ENCODE peak calls at places on chromosomes 12 and 14, in four cellular contexts. S, A, Z and L are unnamed samples.

GRCh38 chr12:99157946-99158345 is 489.6 kb upstream of the GARIN6 start:
- DNase-seq in Z (no peak), A (no peak), S (no peak), L (no peak)

GRCh38 chr14:43894534-43894933 is 612.5 kb downstream of the FSCB start:
- DNase-seq in A (peak), S (peak), Z (no peak), L (peak)

GRCh38 chr14:105324871-105325270 is 10.3 kb downstream of the PACS2 start:
- DNase-seq in Z (no peak), A (no peak), S (peak), L (no peak)

GRCh38 chr12:95208678-95209077 is 8.6 kb downstream of the FGD6 start:
- DNase-seq in S (no peak), A (no peak), Z (no peak), L (no peak)

GRCh38 chr12:1916396-1917171 is 1.9 kb downstream of the CACNA2D4 start:
- DNase-seq in S (peak), Z (no peak), A (peak), L (no peak)

GRCh38 chr14:100664234-100664633 is 62.5 kb upstream of the DLK1 start:
- DNase-seq in A (no peak), Z (no peak), S (no peak), L (no peak)

GRCh38 chr14:52547526-52547925 is 4.8 kb downstream of the TXNDC16 start:
- DNase-seq in Z (no peak), A (peak), S (peak), L (peak)

GRCh38 chr12:104889735-104890134 is 68.4 kb downstream of the SLC41A2 start:
- DNase-seq in S (no peak), Z (no peak), A (no peak), L (no peak)

GRCh38 chr12:107929436-107929835 is 154.9 kb downstream of the ASCL4 start:
- DNase-seq in Z (no peak), S (peak), A (peak), L (peak)

GRCh38 chr12:10673660-10674384 is at the start of gene STYK1:
- DNase-seq in S (peak), A (peak), Z (peak), L (peak)

GRCh38 chr12:6958609-6959375 is 7.6 kb downstream of the PTPN6 start:
- DNase-seq in S (peak), A (no peak), Z (no peak), L (no peak)

GRCh38 chr14:53409974-53410373 is 256.9 kb upstream of the DDHD1 start:
- DNase-seq in A (no peak), Z (no peak), S (no peak), L (no peak)

GRCh38 chr14:51582437-51582836 is 69.3 kb upstream of the FRMD6 start:
- DNase-seq in A (no peak), Z (no peak), S (no peak), L (no peak)

GRCh38 chr12:88736031-88736430 is 155.8 kb upstream of the KITLG start:
- DNase-seq in A (no peak), S (no peak), Z (no peak), L (no peak)

GRCh38 chr12:70722584-70723343 is 85.5 kb upstream of the PTPRB start:
- DNase-seq in S (peak), Z (no peak), A (no peak), L (no peak)

GRCh38 chr14:100072783-100073346 is 7.6 kb downstream of the EVL start:
- DNase-seq in S (no peak), A (peak), Z (no peak), L (peak)

GRCh38 chr14:57212919-57213318 is 55.8 kb downstream of the EXOC5 start:
- DNase-seq in A (no peak), Z (no peak), S (no peak), L (no peak)

GRCh38 chr14:89060191-89060590 is 235.7 kb downstream of the TTC8 start:
- DNase-seq in Z (no peak), A (no peak), S (no peak), L (no peak)

GRCh38 chr12:50507930-50508329 is 3.1 kb downstream of the DIP2B start:
- DNase-seq in A (no peak), S (no peak), Z (no peak), L (no peak)
- H3K4me3 ChIP-seq in A (no peak), S (no peak), Z (no peak), L (no peak)

GRCh38 chr12:78696267-78696666 is 168.3 kb upstream of the SYT1 start:
- DNase-seq in A (no peak), S (no peak), Z (no peak), L (no peak)
- TF ChIP-seq REST in A (no peak), S (no peak), Z (no peak), L (no peak)

GRCh38 chr14:77139540-77140342 is 1.9 kb downstream of the ZDHHC22 start:
- DNase-seq in A (peak), S (peak), Z (no peak), L (peak)
- H3K4me3 ChIP-seq in A (no peak), S (peak), Z (peak), L (peak)

GRCh38 chr12:68807576-68808387 is at the start of gene MDM2:
- DNase-seq in Z (no peak), A (peak), S (peak), L (peak)
- TF ChIP-seq REST in Z (no peak), A (peak), S (no peak), L (no peak)

GRCh38 chr12:53343449-53343848 is 7.3 kb upstream of the SP7 start:
- DNase-seq in S (no peak), Z (no peak), A (no peak), L (no peak)

GRCh38 chr12:53345486-53346195 is 9.5 kb upstream of the SP7 start:
- DNase-seq in Z (no peak), A (no peak), S (peak), L (peak)

GRCh38 chr12:53343978-53344377 is 7.8 kb upstream of the SP7 start:
- DNase-seq in Z (no peak), S (no peak), A (no peak), L (no peak)

GRCh38 chr12:53344824-53345485 is 8.8 kb upstream of the SP7 start:
- DNase-seq in A (peak), S (peak), Z (no peak), L (peak)

GRCh38 chr12:53344487-53344823 is 8.3 kb upstream of the SP7 start:
- DNase-seq in A (no peak), Z (no peak), S (no peak), L (no peak)
- H3K4me3 ChIP-seq in A (no peak), Z (peak), S (peak), L (peak)

GRCh38 chr12:52949413-52950331 is 754 bp downstream of the KRT18 start:
- DNase-seq in Z (peak), A (peak), S (no peak), L (peak)
- TF ChIP-seq REST in Z (no peak), A (peak), S (peak), L (no peak)

GRCh38 chr14:75437201-75438143 is 9.7 kb downstream of the JDP2 start:
- DNase-seq in A (no peak), Z (no peak), S (no peak), L (no peak)
- H3K4me3 ChIP-seq in A (no peak), Z (no peak), S (no peak), L (no peak)

GRCh38 chr12:22624908-22625646 is at the start of gene ETNK1:
- DNase-seq in A (peak), Z (no peak), S (peak), L (peak)

GRCh38 chr12:22627351-22627750 is 2.4 kb downstream of the ETNK1 start:
- DNase-seq in S (no peak), A (no peak), Z (no peak), L (no peak)

GRCh38 chr12:22624573-22624907 is 431 bp upstream of the ETNK1 start:
- DNase-seq in S (no peak), Z (no peak), A (no peak), L (no peak)

GRCh38 chr12:22626429-22626828 is 1.5 kb downstream of the ETNK1 start:
- DNase-seq in A (no peak), Z (no peak), S (no peak), L (no peak)

DNA sequence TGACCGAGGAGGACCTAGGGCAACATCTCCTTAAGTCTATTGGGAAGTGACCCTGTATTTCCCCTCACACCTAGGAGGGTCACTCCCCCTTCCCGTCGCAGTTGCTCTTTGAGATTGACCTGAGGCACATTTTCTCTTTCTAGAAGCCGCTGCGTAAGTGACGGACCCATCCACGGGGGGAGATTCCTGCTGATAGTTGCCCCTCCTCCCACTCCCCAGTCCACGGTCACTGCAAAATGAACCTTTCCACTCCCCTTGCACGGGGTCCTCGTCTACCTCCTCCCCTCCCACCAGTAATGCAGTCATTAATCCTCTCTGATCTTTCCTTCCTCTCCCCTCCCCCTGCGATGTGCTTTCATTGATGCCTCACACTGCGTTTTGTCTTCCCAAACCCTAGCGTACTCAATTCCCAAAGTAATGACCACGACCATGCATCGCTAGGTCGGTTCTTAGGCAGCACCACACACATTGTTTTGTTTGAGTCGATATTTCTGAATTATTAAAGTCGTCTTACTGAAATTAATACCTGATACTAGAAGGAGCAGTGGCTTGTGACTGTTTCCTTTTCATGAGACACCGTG is 790 bp downstream of the ETNK1 start:
- DNase-seq in S (peak), Z (no peak), A (peak), L (peak)
- TF ChIP-seq REST in S (no peak), Z (no peak), A (no peak), L (no peak)

GRCh38 chr14:60643443-60644402 is 5.6 kb downstream of the SIX1 start:
- DNase-seq in S (no peak), A (no peak), Z (no peak), L (peak)
- H3K4me3 ChIP-seq in S (peak), A (no peak), Z (peak), L (peak)

DNA sequence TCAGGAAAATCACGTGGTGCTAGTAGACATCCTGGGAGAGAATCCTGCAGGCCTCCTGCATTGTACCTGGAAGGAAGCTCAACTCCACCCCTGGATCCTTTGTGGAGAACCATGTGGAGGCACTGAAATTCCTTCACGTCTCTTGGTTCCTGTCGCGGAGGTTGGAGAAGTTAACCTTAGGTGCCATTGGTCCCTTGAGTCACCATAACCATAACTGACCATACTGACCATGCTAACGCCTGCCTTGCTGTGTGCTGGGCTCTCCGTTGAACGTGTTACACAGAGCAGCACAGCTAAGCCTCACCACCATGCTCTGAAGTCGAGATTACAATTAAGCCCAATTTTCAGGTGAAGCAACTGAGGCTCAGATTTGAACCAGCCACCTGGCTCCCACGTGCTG is 18.6 kb downstream of the C14orf132 start:
- DNase-seq in Z (no peak), A (no peak), S (no peak), L (no peak)
- TF ChIP-seq REST in Z (no peak), A (no peak), S (no peak), L (no peak)